ENCODE peak calls at places on chromosome 2, in seven cellular contexts. M, Q, Y, S, B, O and A are unnamed samples.

GRCh38 chr2:33106115-33106514 is 159.4 kb downstream of the LTBP1 start:
- DNase-seq in M (no peak), Q (no peak), S (no peak), B (no peak), Y (no peak), O (no peak), A (no peak)

GRCh38 chr2:235768606-235769005 is 274.8 kb downstream of the AGAP1 start:
- DNase-seq in Q (no peak), B (no peak), M (no peak), O (no peak), Y (no peak), S (no peak), A (no peak)

GRCh38 chr2:85709385-85709784 is 15.2 kb downstream of the GNLY start:
- DNase-seq in M (no peak), O (no peak), S (no peak), Q (no peak), Y (no peak), B (no peak), A (no peak)

GRCh38 chr2:72933207-72933606 is 15.9 kb downstream of the EMX1 start:
- DNase-seq in B (no peak), Y (no peak), S (no peak), M (no peak), O (no peak), Q (no peak), A (no peak)

GRCh38 chr2:48227617-48228344 is 302.2 kb upstream of the STON1 start:
- DNase-seq in S (no peak), B (no peak), M (no peak), O (peak; percentile 50), Q (no peak), Y (no peak), A (no peak)

GRCh38 chr2:199907008-199907714 is 3.9 kb upstream of the C2orf69 start:
- DNase-seq in M (no peak), S (no peak), B (no peak), O (no peak), Q (no peak), Y (no peak), A (no peak)

GRCh38 chr2:43230481-43230880 is 4.1 kb upstream of the ZFP36L2 start:
- DNase-seq in B (no peak), Y (no peak), O (no peak), M (no peak), Q (no peak), S (no peak), A (no peak)

GRCh38 chr2:190267302-190267701 is 52.3 kb downstream of the HIBCH start:
- DNase-seq in M (no peak), Y (peak; percentile 7), O (no peak), S (no peak), B (peak; percentile 44), Q (no peak), A (no peak)

GRCh38 chr2:190979906-190980629 is 33.9 kb downstream of the STAT1 start:
- DNase-seq in Y (no peak), O (no peak), M (no peak), B (no peak), Q (peak; percentile 77), S (no peak), A (no peak)

GRCh38 chr2:137826373-137827372 is 137.6 kb upstream of the HNMT start:
- DNase-seq in B (no peak), O (peak; percentile 19), S (no peak), Y (no peak), Q (no peak), M (no peak), A (no peak)

GRCh38 chr2:62266433-62267038 is 70.6 kb downstream of the B3GNT2 start:
- DNase-seq in Y (no peak), Q (no peak), O (no peak), S (no peak), M (peak; percentile 19), B (no peak), A (no peak)

GRCh38 chr2:113720167-113720566 is 36.3 kb downstream of the SLC35F5 start:
- DNase-seq in B (no peak), O (no peak), Y (peak; percentile 19), S (peak; percentile 32), Q (peak; percentile 28), M (no peak), A (peak; percentile 12)

GRCh38 chr2:135799738-135800137 is 37.2 kb downstream of the LCT start:
- DNase-seq in M (no peak), Y (no peak), S (no peak), B (no peak), Q (no peak), O (no peak), A (no peak)

GRCh38 chr2:134771313-134771801 is 52.6 kb upstream of the TMEM163 start:
- DNase-seq in B (no peak), S (no peak), Q (peak; percentile 11), O (no peak), M (no peak), Y (no peak), A (no peak)

GRCh38 chr2:29106980-29107388 is 8.2 kb upstream of the CLIP4 start:
- DNase-seq in Q (no peak), O (no peak), M (no peak), S (no peak), B (peak; percentile 75), Y (peak; percentile 30), A (no peak)

GRCh38 chr2:208315081-208315788 is 49.2 kb downstream of the PIKFYVE start:
- DNase-seq in B (no peak), S (no peak), M (no peak), Q (no peak), O (peak; percentile 73), Y (no peak), A (no peak)

GRCh38 chr2:48587560-48587959 is 30.1 kb upstream of the GTF2A1L start:
- DNase-seq in B (no peak), M (no peak), O (no peak), Q (no peak), Y (no peak), S (no peak), A (peak; percentile 36)

GRCh38 chr2:881204-881918 is 69.3 kb upstream of the SNTG2 start:
- DNase-seq in O (peak; percentile 21), S (no peak), Q (no peak), B (no peak), Y (no peak), M (no peak), A (no peak)

GRCh38 chr2:236159778-236160170 is 8.4 kb downstream of the GBX2 start:
- DNase-seq in S (no peak), O (no peak), Q (no peak), B (no peak), Y (no peak), M (no peak), A (no peak)

GRCh38 chr2:128228894-128229293 is 89.8 kb downstream of the HS6ST1 start:
- DNase-seq in O (no peak), Y (peak; percentile 49), B (no peak), M (no peak), Q (no peak), S (no peak), A (peak; percentile 12)

GRCh38 chr2:212726403-212726802 is 187.8 kb upstream of the ERBB4 start:
- DNase-seq in S (no peak), O (no peak), Y (no peak), B (no peak), Q (no peak), M (peak; percentile 2), A (no peak)

GRCh38 chr2:15616429-15616828 is 24.8 kb downstream of the DDX1 start:
- DNase-seq in O (no peak), S (no peak), M (no peak), B (no peak), Y (no peak), Q (no peak), A (no peak)

GRCh38 chr2:195319112-195319460 is 337.9 kb upstream of the SLC39A10 start:
- DNase-seq in B (no peak), Y (no peak), S (no peak), O (no peak), M (no peak), Q (no peak), A (peak; percentile 31)

GRCh38 chr2:37501121-37501520 is 156.7 kb downstream of the QPCT start:
- DNase-seq in Y (no peak), O (no peak), Q (no peak), B (no peak), M (no peak), S (no peak), A (no peak)

GRCh38 chr2:37499113-37499512 is 154.7 kb downstream of the QPCT start:
- DNase-seq in Q (no peak), M (no peak), Y (no peak), O (no peak), S (no peak), B (no peak), A (no peak)

GRCh38 chr2:37500031-37500430 is 155.6 kb downstream of the QPCT start:
- DNase-seq in S (no peak), B (no peak), O (no peak), Q (no peak), M (no peak), Y (no peak), A (no peak)
- TF ChIP-seq JUND in S (no peak), B (no peak), O (no peak), Q (no peak), M (no peak), Y (no peak), A (no peak)

DNA sequence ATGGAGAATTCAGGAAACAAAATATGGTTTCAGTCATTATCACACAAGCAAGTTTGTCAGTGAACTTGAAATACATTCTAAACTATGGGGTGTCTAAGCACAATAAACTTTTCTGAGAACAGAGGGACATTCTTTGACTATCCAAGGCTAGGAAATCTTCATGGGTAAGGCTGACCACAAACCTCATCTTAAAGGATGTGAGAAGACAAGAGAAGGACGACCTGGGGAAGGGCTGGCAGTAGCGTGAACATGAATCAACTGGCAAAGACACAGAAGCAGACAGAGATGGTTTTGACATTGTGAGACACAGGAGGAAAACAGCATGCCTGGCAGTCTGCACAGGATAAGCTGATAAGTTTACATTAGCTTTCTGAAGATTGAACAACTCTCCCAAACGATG is 752.4 kb upstream of the SLC8A1 start:
- DNase-seq in S (no peak), Y (no peak), B (no peak), M (no peak), O (no peak), Q (no peak), A (no peak)
- TF ChIP-seq JUND in S (no peak), Y (no peak), B (no peak), M (no peak), O (no peak), Q (no peak), A (no peak)

GRCh38 chr2:216916956-216917650 is 57.2 kb upstream of the TNP1 start:
- DNase-seq in Y (no peak), S (no peak), Q (no peak), M (no peak), B (no peak), O (no peak), A (no peak)

GRCh38 chr2:216920150-216920846 is 60.4 kb upstream of the TNP1 start:
- DNase-seq in S (peak; percentile 15), O (no peak), Y (no peak), M (no peak), Q (no peak), B (no peak), A (no peak)

GRCh38 chr2:216921057-216921456 is 61.2 kb upstream of the TNP1 start:
- DNase-seq in S (no peak), Y (no peak), Q (no peak), O (no peak), M (no peak), B (no peak), A (no peak)

GRCh38 chr2:216915548-216916128 is 55.8 kb upstream of the TNP1 start:
- DNase-seq in B (no peak), Q (no peak), Y (no peak), O (no peak), S (no peak), M (no peak), A (no peak)

GRCh38 chr2:216918088-216918680 is 58.3 kb upstream of the TNP1 start:
- DNase-seq in Q (no peak), Y (no peak), S (no peak), B (peak; percentile 13), M (no peak), O (no peak), A (no peak)
- TF ChIP-seq JUND in Q (peak; percentile 80), Y (no peak), S (no peak), B (peak; percentile 32), M (no peak), O (no peak), A (no peak)

GRCh38 chr2:21276163-21276562 is 152.4 kb downstream of the TDRD15 start:
- DNase-seq in O (no peak), M (no peak), B (no peak), Q (no peak), Y (no peak), S (no peak), A (no peak)
- TF ChIP-seq JUND in O (no peak), M (no peak), B (no peak), Q (no peak), Y (no peak), S (no peak), A (no peak)